ENCODE peak calls at places on chromosomes 4 and X, in five cellular contexts. L is A549, O is stomach, D is SK-N-SH, U is tibial nerve. G is an unnamed sample.
A peak's percentile ranks its signal among the peaks of the same experiment; 100 is the strongest.

GRCh38 chr4:99131378-99131777 is 12.7 kb downstream of the ADH4 start:
- DNase-seq in U (no peak), O (no peak), D (no peak), L (no peak), G (no peak)

GRCh38 chr4:113958766-113959540 is 20.5 kb downstream of the ARSJ start:
- DNase-seq in O (no peak), D (no peak), L (peak; percentile 14), U (no peak), G (no peak)

GRCh38 chrX:118392726-118393125 is 46.8 kb downstream of the WDR44 start:
- DNase-seq in D (no peak), U (no peak), L (no peak), O (no peak), G (no peak)

GRCh38 chr4:83240379-83240875 is 44.2 kb downstream of the COQ2 start:
- DNase-seq in L (no peak), O (no peak), U (no peak), D (no peak), G (no peak)

GRCh38 chr4:42555828-42556227 is 101.1 kb downstream of the ATP8A1 start:
- DNase-seq in D (no peak), O (no peak), L (no peak), U (no peak), G (no peak)

GRCh38 chr4:152680988-152681731 is 1.4 kb upstream of the TMEM154 start:
- DNase-seq in L (peak; percentile 19), U (no peak), D (no peak), O (no peak), G (no peak)

GRCh38 chr4:8694651-8695151 is 102.1 kb downstream of the CPZ start:
- DNase-seq in O (peak; percentile 20), L (no peak), D (peak; percentile 7), U (no peak), G (no peak)

GRCh38 chrX:96372313-96373046 is 312.2 kb upstream of the DIAPH2 start:
- DNase-seq in L (peak; percentile 17), D (peak; percentile 38), O (no peak), U (no peak), G (no peak)

GRCh38 chr4:1939664-1940509 is 68.7 kb downstream of the NSD2 start:
- DNase-seq in D (no peak), L (no peak), O (peak; percentile 52), U (no peak), G (no peak)

GRCh38 chr4:1012031-1012739 is 759 bp downstream of the FGFRL1 start:
- DNase-seq in L (no peak), D (peak; percentile 72), O (peak; percentile 78), U (no peak), G (no peak)

GRCh38 chr4:171025776-171026175 is 787.4 kb upstream of the GALNTL6 start:
- DNase-seq in U (no peak), D (no peak), L (no peak), O (no peak), G (no peak)

GRCh38 chr4:123856689-123857545 is 460.3 kb downstream of the SPRY1 start:
- DNase-seq in L (peak; percentile 3), O (peak; percentile 36), U (peak; percentile 15), D (peak; percentile 41), G (no peak)

GRCh38 chr4:31905363-31905762 is 1185.2 kb downstream of the PCDH7 start:
- DNase-seq in U (no peak), O (no peak), L (no peak), D (no peak), G (no peak)

GRCh38 chr4:7775396-7775795 is 164.3 kb downstream of the AFAP1 start:
- DNase-seq in D (no peak), L (no peak), U (no peak), O (no peak), G (no peak)

GRCh38 chr4:8495803-8496202 is 55.2 kb downstream of the TRMT44 start:
- DNase-seq in D (no peak), L (no peak), O (no peak), U (no peak), G (no peak)

GRCh38 chrX:40423299-40423698 is 157.5 kb upstream of the ATP6AP2 start:
- DNase-seq in U (no peak), D (no peak), L (no peak), O (peak; percentile 40), G (no peak)

GRCh38 chr4:48396043-48396442 is 54.7 kb downstream of the SLAIN2 start:
- DNase-seq in L (no peak), U (no peak), O (no peak), D (no peak), G (no peak)

GRCh38 chr4:8675383-8675782 is 82.8 kb downstream of the CPZ start:
- DNase-seq in D (no peak), U (no peak), L (no peak), O (no peak), G (no peak)

GRCh38 chr4:124722069-124722468 is 9.5 kb upstream of the ANKRD50 start:
- DNase-seq in L (no peak), D (no peak), U (no peak), O (no peak), G (no peak)

GRCh38 chr4:87679449-87680169 is 29.5 kb downstream of the DMP1 start:
- DNase-seq in U (peak; percentile 38), D (peak; percentile 59), O (no peak), L (peak; percentile 8), G (no peak)

GRCh38 chrX:148049441-148049840 is 68.3 kb downstream of the FMR1NB start:
- DNase-seq in D (peak; percentile 37), L (peak; percentile 1), U (no peak), O (no peak), G (no peak)

GRCh38 chr4:78781925-78782324 is 5.8 kb downstream of the BMP2K start:
- DNase-seq in D (no peak), L (no peak), U (no peak), O (no peak), G (no peak)

GRCh38 chr4:78779280-78779679 is 3.1 kb downstream of the BMP2K start:
- DNase-seq in U (no peak), O (no peak), L (no peak), D (no peak), G (no peak)

GRCh38 chr4:78781086-78781630 is 5.0 kb downstream of the BMP2K start:
- DNase-seq in O (no peak), L (no peak), D (no peak), U (no peak), G (no peak)

GRCh38 chr4:78778530-78778929 is 2.4 kb downstream of the BMP2K start:
- DNase-seq in L (no peak), O (no peak), D (no peak), U (no peak), G (no peak)

DNA sequence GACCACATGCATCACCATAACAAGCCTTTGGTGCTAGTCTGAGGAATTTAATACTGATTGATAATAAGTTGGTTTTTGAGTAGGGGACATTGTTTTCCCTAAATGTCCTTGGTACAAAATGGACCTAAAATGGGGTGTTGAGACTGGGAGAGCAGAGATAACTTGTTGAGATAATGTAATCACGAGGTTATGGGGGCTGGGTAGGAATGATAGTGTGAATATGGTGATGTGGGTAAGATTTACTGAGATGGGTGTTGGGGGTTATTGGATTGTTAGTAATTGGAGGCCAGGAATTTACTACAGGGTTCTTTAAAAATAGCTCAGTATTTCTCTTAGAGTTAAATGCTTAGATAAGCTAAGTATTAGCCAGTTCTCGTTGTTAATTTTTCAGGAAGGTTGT is 3.9 kb downstream of the BMP2K start:
- DNase-seq in L (no peak), U (no peak), D (no peak), O (no peak), G (no peak)
- TF ChIP-seq EP300 in L (no peak), U (no peak), D (no peak), O (no peak), G (no peak)

GRCh38 chr4:10620935-10621488 is 63.6 kb downstream of the CLNK start:
- DNase-seq in U (no peak), L (no peak), D (no peak), O (no peak), G (no peak)

GRCh38 chr4:10625130-10625529 is 59.4 kb downstream of the CLNK start:
- DNase-seq in O (peak; percentile 26), L (no peak), U (no peak), D (no peak), G (no peak)

GRCh38 chr4:10623241-10623640 is 61.3 kb downstream of the CLNK start:
- DNase-seq in D (no peak), O (no peak), L (no peak), U (no peak), G (no peak)

GRCh38 chr4:10622728-10623127 is 61.8 kb downstream of the CLNK start:
- DNase-seq in U (no peak), D (no peak), L (no peak), O (no peak), G (no peak)

DNA sequence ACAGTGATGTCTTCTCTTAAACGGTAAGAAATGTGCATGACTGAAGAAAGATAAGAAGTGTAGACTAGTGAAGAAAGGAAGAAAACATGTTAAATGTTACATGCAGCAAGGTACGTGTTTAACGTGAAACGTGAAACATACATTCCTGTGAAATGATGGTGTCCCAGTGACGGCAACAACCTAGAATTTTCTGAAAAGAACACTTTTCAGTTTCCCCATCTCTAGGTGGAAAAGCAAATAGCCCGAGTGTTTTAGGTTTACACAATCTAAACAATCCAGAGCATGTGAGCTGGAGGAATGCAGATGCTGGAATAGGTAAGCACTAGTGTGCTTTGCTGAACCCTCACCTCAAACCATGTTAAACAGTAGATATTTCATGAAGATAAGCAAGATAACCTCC is 60.7 kb downstream of the CLNK start:
- DNase-seq in L (no peak), O (no peak), D (no peak), U (no peak), G (no peak)
- TF ChIP-seq EP300 in L (no peak), O (no peak), D (no peak), U (no peak), G (no peak)

DNA sequence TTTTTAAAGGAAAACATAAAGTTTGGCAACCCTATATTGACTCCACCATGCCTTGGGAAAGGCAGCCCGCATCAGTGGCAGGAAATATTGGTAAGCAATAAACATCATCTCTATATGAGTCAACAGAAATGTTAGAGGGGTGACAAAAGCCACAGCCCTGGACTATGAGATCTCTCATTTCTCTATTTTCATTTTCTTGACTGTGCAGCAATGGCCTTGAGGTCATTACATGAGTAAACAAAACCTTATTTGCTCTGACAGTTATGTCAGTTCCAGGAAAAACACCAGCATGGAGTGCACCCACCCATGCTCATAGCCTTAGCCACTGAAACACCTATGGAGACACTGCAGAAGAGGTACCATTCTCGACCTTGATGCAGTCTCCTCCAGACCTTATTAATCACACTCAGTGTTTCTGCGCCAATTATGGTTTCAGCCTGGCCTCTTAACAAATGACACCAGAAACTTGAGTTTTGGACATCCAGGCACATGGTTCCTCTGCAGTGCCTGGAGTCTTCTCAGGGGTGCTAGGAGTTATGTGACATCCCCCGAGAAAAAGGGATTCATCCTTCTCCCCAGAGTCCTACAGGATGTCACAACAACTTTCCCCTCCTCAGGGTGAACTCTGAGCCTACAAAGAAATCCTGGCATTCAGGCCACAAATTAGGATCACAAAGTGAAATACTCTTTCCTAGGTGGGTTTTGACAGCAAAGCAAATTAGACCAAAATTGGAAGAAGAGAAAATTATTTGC is 16.0 kb upstream of the HPGD start:
- DNase-seq in D (no peak), O (no peak), L (no peak), U (no peak), G (no peak)
- TF ChIP-seq EP300 in D (no peak), O (no peak), L (no peak), U (no peak), G (no peak)

DNA sequence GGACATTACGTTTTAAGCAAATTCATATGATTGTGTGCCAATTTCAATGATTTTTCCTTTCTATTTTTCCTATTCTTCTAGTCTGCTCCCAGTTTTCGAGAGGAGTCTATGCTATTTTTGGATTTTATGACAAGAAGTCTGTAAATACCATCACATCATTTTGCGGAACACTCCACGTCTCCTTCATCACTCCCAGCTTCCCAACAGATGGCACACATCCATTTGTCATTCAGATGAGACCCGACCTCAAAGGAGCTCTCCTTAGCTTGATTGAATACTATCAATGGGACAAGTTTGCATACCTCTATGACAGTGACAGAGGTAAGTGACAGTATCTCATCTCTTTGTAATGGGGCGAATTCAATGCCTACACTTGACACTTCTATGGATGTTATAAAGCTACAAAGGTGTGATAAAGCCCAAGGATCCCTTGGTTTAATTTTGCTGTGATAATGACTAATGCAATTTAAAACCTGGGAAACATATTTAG is 83.0 kb downstream of the GRIA2 start:
- DNase-seq in O (no peak), D (no peak), U (no peak), L (no peak), G (no peak)
- TF ChIP-seq EP300 in O (no peak), D (no peak), U (no peak), L (no peak), G (no peak)

G was measured in suprapubic skin.